ENCODE peak calls at places on chromosomes 16 and 17, in five cellular contexts. One of them, this sample, is unnamed.

GRCh38 chr17:68054296-68054900 is 18.9 kb downstream of the KPNA2 start:
- DNase-seq in BE2C: no peak
- DNase-seq in COR-L47: no peak
- DNase-seq in iris pigment epithelial cell: peak; percentile 61
- DNase-seq in Right ventricle myocardium superior: peak; percentile 51
- DNase-seq in this sample: peak; percentile 25

GRCh38 chr16:23365602-23366240 is 63.6 kb downstream of the SCNN1B start:
- DNase-seq in iris pigment epithelial cell: no peak
- DNase-seq in Right ventricle myocardium superior: no peak
- DNase-seq in COR-L47: no peak
- DNase-seq in BE2C: no peak
- DNase-seq in this sample: no peak

GRCh38 chr17:81253358-81254131 is 14.4 kb downstream of the NDUFAF8 start:
- DNase-seq in BE2C: peak; percentile 63
- DNase-seq in iris pigment epithelial cell: no peak
- DNase-seq in Right ventricle myocardium superior: peak; percentile 70
- DNase-seq in COR-L47: peak; percentile 31
- DNase-seq in this sample: no peak

GRCh38 chr17:76000016-76000754 is 470 bp upstream of the CDK3 start:
- DNase-seq in iris pigment epithelial cell: peak; percentile 26
- DNase-seq in COR-L47: peak; percentile 17
- DNase-seq in Right ventricle myocardium superior: peak; percentile 59
- DNase-seq in BE2C: peak; percentile 80
- DNase-seq in this sample: no peak

GRCh38 chr17:43540821-43541674 is 5.1 kb downstream of the ETV4 start:
- DNase-seq in COR-L47: no peak
- DNase-seq in iris pigment epithelial cell: no peak
- DNase-seq in Right ventricle myocardium superior: no peak
- DNase-seq in BE2C: peak; percentile 61
- DNase-seq in this sample: peak; percentile 40

GRCh38 chr16:27434141-27435051 is 32.4 kb downstream of the IL21R start:
- DNase-seq in Right ventricle myocardium superior: no peak
- DNase-seq in BE2C: no peak
- DNase-seq in iris pigment epithelial cell: no peak
- DNase-seq in COR-L47: no peak
- DNase-seq in this sample: no peak

GRCh38 chr17:50304781-50305404 is 30.6 kb downstream of the TMEM92 start:
- DNase-seq in iris pigment epithelial cell: peak; percentile 46
- DNase-seq in Right ventricle myocardium superior: no peak
- DNase-seq in COR-L47: no peak
- DNase-seq in BE2C: no peak
- DNase-seq in this sample: no peak

GRCh38 chr16:47392114-47392513 is 68.7 kb downstream of the ITFG1 start:
- DNase-seq in BE2C: no peak
- DNase-seq in iris pigment epithelial cell: peak; percentile 58
- DNase-seq in COR-L47: no peak
- DNase-seq in Right ventricle myocardium superior: no peak
- DNase-seq in this sample: no peak

GRCh38 chr16:11676799-11677198 is 8.5 kb downstream of the SNN start:
- DNase-seq in COR-L47: no peak
- DNase-seq in Right ventricle myocardium superior: no peak
- DNase-seq in iris pigment epithelial cell: no peak
- DNase-seq in BE2C: no peak
- DNase-seq in this sample: no peak